ENCODE peak calls at places on chromosomes 5 and 9, in eight cellular contexts. One of them, this sample, is unnamed.

GRCh38 chr9:8600914-8601680 is 801.5 kb upstream of the DMAC1 start:
- DNase-seq in SJSA1: no peak
- DNase-seq in heart left ventricle: no peak
- DNase-seq in CD4-positive, alpha-beta memory T cell: no peak
- DNase-seq in CD8-positive, alpha-beta T cell: no peak
- DNase-seq in naive thymus-derived CD4-positive, alpha-beta T cell: no peak
- DNase-seq in CD4-positive, alpha-beta T cell: no peak
- DNase-seq in A549: no peak
- DNase-seq in this sample: no peak

GRCh38 chr9:3043369-3043768 is 199.5 kb upstream of the PUM3 start:
- DNase-seq in CD4-positive, alpha-beta T cell: no peak
- DNase-seq in CD8-positive, alpha-beta T cell: no peak
- DNase-seq in SJSA1: no peak
- DNase-seq in naive thymus-derived CD4-positive, alpha-beta T cell: no peak
- DNase-seq in A549: no peak
- DNase-seq in CD4-positive, alpha-beta memory T cell: no peak
- DNase-seq in heart left ventricle: no peak
- DNase-seq in this sample: no peak

GRCh38 chr9:135920256-135920930 is 13.0 kb upstream of the CAMSAP1 start:
- DNase-seq in SJSA1: no peak
- DNase-seq in CD8-positive, alpha-beta T cell: no peak
- DNase-seq in CD4-positive, alpha-beta T cell: no peak
- DNase-seq in heart left ventricle: no peak
- DNase-seq in A549: no peak
- DNase-seq in CD4-positive, alpha-beta memory T cell: no peak
- DNase-seq in naive thymus-derived CD4-positive, alpha-beta T cell: no peak
- DNase-seq in this sample: no peak

GRCh38 chr5:109757490-109757889 is 67.8 kb downstream of the MAN2A1 start:
- DNase-seq in CD8-positive, alpha-beta T cell: no peak
- DNase-seq in SJSA1: no peak
- DNase-seq in CD4-positive, alpha-beta memory T cell: no peak
- DNase-seq in CD4-positive, alpha-beta T cell: no peak
- DNase-seq in heart left ventricle: no peak
- DNase-seq in naive thymus-derived CD4-positive, alpha-beta T cell: no peak
- DNase-seq in A549: no peak
- DNase-seq in this sample: no peak

GRCh38 chr5:64954518-64954917 is 185.8 kb downstream of the CWC27 start:
- DNase-seq in heart left ventricle: no peak
- DNase-seq in A549: no peak
- DNase-seq in SJSA1: no peak
- DNase-seq in CD4-positive, alpha-beta memory T cell: no peak
- DNase-seq in CD4-positive, alpha-beta T cell: no peak
- DNase-seq in CD8-positive, alpha-beta T cell: no peak
- DNase-seq in naive thymus-derived CD4-positive, alpha-beta T cell: no peak
- DNase-seq in this sample: no peak

GRCh38 chr5:17415282-17415681 is 82.7 kb upstream of the TAF11L2 start:
- DNase-seq in SJSA1: no peak
- DNase-seq in heart left ventricle: no peak
- DNase-seq in CD4-positive, alpha-beta T cell: no peak
- DNase-seq in CD4-positive, alpha-beta memory T cell: no peak
- DNase-seq in CD8-positive, alpha-beta T cell: no peak
- DNase-seq in naive thymus-derived CD4-positive, alpha-beta T cell: no peak
- DNase-seq in A549: no peak
- DNase-seq in this sample: no peak

GRCh38 chr9:126471084-126471611 is 142.6 kb upstream of the LMX1B start:
- DNase-seq in CD8-positive, alpha-beta T cell: peak
- DNase-seq in A549: no peak
- DNase-seq in CD4-positive, alpha-beta memory T cell: peak
- DNase-seq in SJSA1: no peak
- DNase-seq in CD4-positive, alpha-beta T cell: peak
- DNase-seq in heart left ventricle: peak
- DNase-seq in naive thymus-derived CD4-positive, alpha-beta T cell: peak
- DNase-seq in this sample: peak

GRCh38 chr5:21807953-21808352 is 1045.2 kb downstream of the CDH12 start:
- DNase-seq in CD8-positive, alpha-beta T cell: no peak
- DNase-seq in naive thymus-derived CD4-positive, alpha-beta T cell: no peak
- DNase-seq in CD4-positive, alpha-beta T cell: no peak
- DNase-seq in CD4-positive, alpha-beta memory T cell: no peak
- DNase-seq in SJSA1: no peak
- DNase-seq in heart left ventricle: no peak
- DNase-seq in A549: no peak
- DNase-seq in this sample: no peak

GRCh38 chr5:59744531-59744992 is 149.0 kb downstream of the PDE4D start:
- DNase-seq in naive thymus-derived CD4-positive, alpha-beta T cell: no peak
- DNase-seq in CD4-positive, alpha-beta T cell: no peak
- DNase-seq in heart left ventricle: no peak
- DNase-seq in CD4-positive, alpha-beta memory T cell: no peak
- DNase-seq in A549: peak
- DNase-seq in CD8-positive, alpha-beta T cell: no peak
- DNase-seq in SJSA1: no peak
- DNase-seq in this sample: no peak

GRCh38 chr9:87067426-87067825 is 120.1 kb upstream of the GAS1 start:
- DNase-seq in A549: no peak
- DNase-seq in naive thymus-derived CD4-positive, alpha-beta T cell: no peak
- DNase-seq in CD8-positive, alpha-beta T cell: no peak
- DNase-seq in heart left ventricle: no peak
- DNase-seq in SJSA1: no peak
- DNase-seq in CD4-positive, alpha-beta T cell: no peak
- DNase-seq in CD4-positive, alpha-beta memory T cell: no peak
- DNase-seq in this sample: no peak

GRCh38 chr9:133002147-133003070 is 23.9 kb downstream of the GFI1B start:
- DNase-seq in SJSA1: no peak
- DNase-seq in heart left ventricle: no peak
- DNase-seq in naive thymus-derived CD4-positive, alpha-beta T cell: no peak
- DNase-seq in CD4-positive, alpha-beta memory T cell: no peak
- DNase-seq in CD4-positive, alpha-beta T cell: no peak
- DNase-seq in A549: no peak
- DNase-seq in CD8-positive, alpha-beta T cell: no peak
- DNase-seq in this sample: no peak

GRCh38 chr9:27094640-27095039 is 14.4 kb upstream of the TEK start:
- DNase-seq in heart left ventricle: peak
- DNase-seq in CD8-positive, alpha-beta T cell: no peak
- DNase-seq in naive thymus-derived CD4-positive, alpha-beta T cell: no peak
- DNase-seq in CD4-positive, alpha-beta T cell: no peak
- DNase-seq in SJSA1: peak
- DNase-seq in A549: no peak
- DNase-seq in CD4-positive, alpha-beta memory T cell: no peak
- DNase-seq in this sample: no peak

GRCh38 chr9:27125030-27125429 is 16.0 kb downstream of the TEK start:
- DNase-seq in CD4-positive, alpha-beta T cell: no peak
- DNase-seq in CD8-positive, alpha-beta T cell: no peak
- DNase-seq in naive thymus-derived CD4-positive, alpha-beta T cell: no peak
- DNase-seq in heart left ventricle: peak
- DNase-seq in CD4-positive, alpha-beta memory T cell: no peak
- DNase-seq in A549: peak
- DNase-seq in SJSA1: peak
- DNase-seq in this sample: no peak

GRCh38 chr5:81313278-81313677 is 11.9 kb downstream of the ZCCHC9 start:
- DNase-seq in naive thymus-derived CD4-positive, alpha-beta T cell: no peak
- DNase-seq in A549: no peak
- DNase-seq in CD4-positive, alpha-beta memory T cell: no peak
- DNase-seq in CD8-positive, alpha-beta T cell: no peak
- DNase-seq in SJSA1: no peak
- DNase-seq in CD4-positive, alpha-beta T cell: no peak
- DNase-seq in heart left ventricle: no peak
- DNase-seq in this sample: no peak

GRCh38 chr9:20684865-20685696 is 1.0 kb downstream of the FOCAD start:
- DNase-seq in CD8-positive, alpha-beta T cell: no peak
- DNase-seq in SJSA1: no peak
- DNase-seq in CD4-positive, alpha-beta memory T cell: no peak
- DNase-seq in A549: peak
- DNase-seq in naive thymus-derived CD4-positive, alpha-beta T cell: no peak
- DNase-seq in CD4-positive, alpha-beta T cell: no peak
- DNase-seq in heart left ventricle: no peak
- DNase-seq in this sample: no peak

GRCh38 chr5:178229861-178230260 is 2.7 kb downstream of the PHYKPL start:
- DNase-seq in CD4-positive, alpha-beta T cell: no peak
- DNase-seq in A549: no peak
- DNase-seq in heart left ventricle: peak
- DNase-seq in naive thymus-derived CD4-positive, alpha-beta T cell: no peak
- DNase-seq in CD8-positive, alpha-beta T cell: no peak
- DNase-seq in CD4-positive, alpha-beta memory T cell: no peak
- DNase-seq in SJSA1: no peak
- DNase-seq in this sample: no peak

GRCh38 chr9:112069318-112070169 is 105.6 kb downstream of the SUSD1 start:
- DNase-seq in A549: no peak
- DNase-seq in naive thymus-derived CD4-positive, alpha-beta T cell: no peak
- DNase-seq in CD8-positive, alpha-beta T cell: no peak
- DNase-seq in heart left ventricle: no peak
- DNase-seq in CD4-positive, alpha-beta memory T cell: no peak
- DNase-seq in CD4-positive, alpha-beta T cell: no peak
- DNase-seq in SJSA1: no peak
- DNase-seq in this sample: peak

GRCh38 chr9:103301051-103301450 is 305.9 kb downstream of the CYLC2 start:
- DNase-seq in heart left ventricle: no peak
- DNase-seq in A549: no peak
- DNase-seq in CD4-positive, alpha-beta T cell: no peak
- DNase-seq in CD8-positive, alpha-beta T cell: no peak
- DNase-seq in naive thymus-derived CD4-positive, alpha-beta T cell: no peak
- DNase-seq in CD4-positive, alpha-beta memory T cell: no peak
- DNase-seq in SJSA1: no peak
- DNase-seq in this sample: no peak

GRCh38 chr5:151480384-151480783 is 33.0 kb downstream of the SLC36A1 start:
- DNase-seq in A549: no peak
- DNase-seq in naive thymus-derived CD4-positive, alpha-beta T cell: no peak
- DNase-seq in SJSA1: no peak
- DNase-seq in CD8-positive, alpha-beta T cell: no peak
- DNase-seq in CD4-positive, alpha-beta memory T cell: no peak
- DNase-seq in heart left ventricle: no peak
- DNase-seq in CD4-positive, alpha-beta T cell: no peak
- DNase-seq in this sample: no peak

GRCh38 chr9:13100914-13101572 is 178.4 kb downstream of the MPDZ start:
- DNase-seq in SJSA1: no peak
- DNase-seq in naive thymus-derived CD4-positive, alpha-beta T cell: no peak
- DNase-seq in heart left ventricle: no peak
- DNase-seq in A549: no peak
- DNase-seq in CD4-positive, alpha-beta T cell: no peak
- DNase-seq in CD8-positive, alpha-beta T cell: no peak
- DNase-seq in CD4-positive, alpha-beta memory T cell: no peak
- DNase-seq in this sample: no peak

GRCh38 chr9:84419203-84419602 is 78.6 kb upstream of the SLC28A3 start:
- DNase-seq in heart left ventricle: no peak
- DNase-seq in A549: no peak
- DNase-seq in naive thymus-derived CD4-positive, alpha-beta T cell: no peak
- DNase-seq in CD8-positive, alpha-beta T cell: no peak
- DNase-seq in SJSA1: no peak
- DNase-seq in CD4-positive, alpha-beta T cell: no peak
- DNase-seq in CD4-positive, alpha-beta memory T cell: no peak
- DNase-seq in this sample: no peak

GRCh38 chr9:131349881-131350563 is 43.9 kb upstream of the PRRC2B start:
- DNase-seq in CD8-positive, alpha-beta T cell: peak
- DNase-seq in CD4-positive, alpha-beta T cell: peak
- DNase-seq in CD4-positive, alpha-beta memory T cell: peak
- DNase-seq in naive thymus-derived CD4-positive, alpha-beta T cell: peak
- DNase-seq in SJSA1: peak
- DNase-seq in heart left ventricle: peak
- DNase-seq in A549: peak
- DNase-seq in this sample: peak
- H3K27ac ChIP-seq in CD8-positive, alpha-beta T cell: no peak
- H3K27ac ChIP-seq in CD4-positive, alpha-beta T cell: no peak
- H3K27ac ChIP-seq in CD4-positive, alpha-beta memory T cell: no peak
- H3K27ac ChIP-seq in naive thymus-derived CD4-positive, alpha-beta T cell: no peak
- H3K27ac ChIP-seq in SJSA1: peak
- H3K27ac ChIP-seq in heart left ventricle: no peak
- H3K27ac ChIP-seq in A549: peak
- H3K27ac ChIP-seq in this sample: no peak

GRCh38 chr5:170861855-170862766 is at the start of gene RANBP17:
- DNase-seq in CD4-positive, alpha-beta T cell: no peak
- DNase-seq in heart left ventricle: peak
- DNase-seq in CD8-positive, alpha-beta T cell: no peak
- DNase-seq in naive thymus-derived CD4-positive, alpha-beta T cell: no peak
- DNase-seq in CD4-positive, alpha-beta memory T cell: no peak
- DNase-seq in SJSA1: peak
- DNase-seq in A549: peak
- DNase-seq in this sample: peak
- H3K27ac ChIP-seq in CD4-positive, alpha-beta T cell: no peak
- H3K27ac ChIP-seq in heart left ventricle: no peak
- H3K27ac ChIP-seq in CD8-positive, alpha-beta T cell: no peak
- H3K27ac ChIP-seq in naive thymus-derived CD4-positive, alpha-beta T cell: no peak
- H3K27ac ChIP-seq in CD4-positive, alpha-beta memory T cell: no peak
- H3K27ac ChIP-seq in SJSA1: peak
- H3K27ac ChIP-seq in A549: peak
- H3K27ac ChIP-seq in this sample: peak

DNA sequence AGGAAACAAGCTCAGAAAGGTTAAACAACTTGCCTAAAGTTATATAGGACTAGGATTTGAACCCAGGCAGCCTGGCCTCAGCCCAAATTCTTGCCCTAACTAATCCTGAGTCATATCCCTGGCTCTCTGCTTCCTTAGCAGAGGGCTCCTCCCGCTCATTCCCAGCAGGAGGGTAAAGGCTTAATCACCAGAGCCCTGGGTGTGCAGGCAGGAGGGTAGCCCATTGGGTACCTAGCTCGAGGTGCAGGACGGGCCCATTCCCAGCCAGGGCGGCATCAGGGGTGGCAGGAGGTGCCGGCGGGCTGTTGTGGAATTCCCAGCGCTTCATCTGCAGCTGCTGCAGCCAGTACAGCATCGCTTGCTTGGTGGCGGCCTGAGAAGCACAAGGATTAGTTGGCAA is 3.9 kb downstream of the TBC1D2 start:
- DNase-seq in SJSA1: peak
- DNase-seq in naive thymus-derived CD4-positive, alpha-beta T cell: no peak
- DNase-seq in CD4-positive, alpha-beta memory T cell: no peak
- DNase-seq in heart left ventricle: peak
- DNase-seq in CD4-positive, alpha-beta T cell: no peak
- DNase-seq in A549: peak
- DNase-seq in CD8-positive, alpha-beta T cell: no peak
- DNase-seq in this sample: no peak
- H3K27ac ChIP-seq in SJSA1: peak
- H3K27ac ChIP-seq in naive thymus-derived CD4-positive, alpha-beta T cell: no peak
- H3K27ac ChIP-seq in CD4-positive, alpha-beta memory T cell: no peak
- H3K27ac ChIP-seq in heart left ventricle: peak
- H3K27ac ChIP-seq in CD4-positive, alpha-beta T cell: no peak
- H3K27ac ChIP-seq in A549: peak
- H3K27ac ChIP-seq in CD8-positive, alpha-beta T cell: no peak
- H3K27ac ChIP-seq in this sample: no peak

GRCh38 chr5:98904786-98905185 is 24.0 kb downstream of the CHD1 start:
- DNase-seq in naive thymus-derived CD4-positive, alpha-beta T cell: no peak
- DNase-seq in CD4-positive, alpha-beta memory T cell: no peak
- DNase-seq in heart left ventricle: no peak
- DNase-seq in CD4-positive, alpha-beta T cell: no peak
- DNase-seq in CD8-positive, alpha-beta T cell: no peak
- DNase-seq in A549: no peak
- DNase-seq in SJSA1: no peak
- DNase-seq in this sample: no peak

GRCh38 chr5:98907951-98908350 is 20.9 kb downstream of the CHD1 start:
- DNase-seq in A549: no peak
- DNase-seq in heart left ventricle: no peak
- DNase-seq in CD4-positive, alpha-beta memory T cell: no peak
- DNase-seq in naive thymus-derived CD4-positive, alpha-beta T cell: no peak
- DNase-seq in CD8-positive, alpha-beta T cell: no peak
- DNase-seq in SJSA1: no peak
- DNase-seq in CD4-positive, alpha-beta T cell: no peak
- DNase-seq in this sample: no peak

GRCh38 chr5:98906756-98907355 is 22.0 kb downstream of the CHD1 start:
- DNase-seq in naive thymus-derived CD4-positive, alpha-beta T cell: no peak
- DNase-seq in CD4-positive, alpha-beta memory T cell: no peak
- DNase-seq in SJSA1: no peak
- DNase-seq in heart left ventricle: no peak
- DNase-seq in CD8-positive, alpha-beta T cell: no peak
- DNase-seq in CD4-positive, alpha-beta T cell: no peak
- DNase-seq in A549: no peak
- DNase-seq in this sample: no peak

GRCh38 chr5:98909363-98909762 is 19.4 kb downstream of the CHD1 start:
- DNase-seq in CD4-positive, alpha-beta T cell: no peak
- DNase-seq in naive thymus-derived CD4-positive, alpha-beta T cell: no peak
- DNase-seq in CD4-positive, alpha-beta memory T cell: no peak
- DNase-seq in SJSA1: no peak
- DNase-seq in heart left ventricle: no peak
- DNase-seq in A549: no peak
- DNase-seq in CD8-positive, alpha-beta T cell: no peak
- DNase-seq in this sample: no peak

GRCh38 chr5:98905857-98906688 is 22.7 kb downstream of the CHD1 start:
- DNase-seq in CD4-positive, alpha-beta memory T cell: peak
- DNase-seq in A549: no peak
- DNase-seq in heart left ventricle: no peak
- DNase-seq in naive thymus-derived CD4-positive, alpha-beta T cell: peak
- DNase-seq in CD8-positive, alpha-beta T cell: no peak
- DNase-seq in CD4-positive, alpha-beta T cell: no peak
- DNase-seq in SJSA1: no peak
- DNase-seq in this sample: no peak
- H3K27ac ChIP-seq in CD4-positive, alpha-beta memory T cell: no peak
- H3K27ac ChIP-seq in A549: no peak
- H3K27ac ChIP-seq in heart left ventricle: no peak
- H3K27ac ChIP-seq in naive thymus-derived CD4-positive, alpha-beta T cell: peak
- H3K27ac ChIP-seq in CD8-positive, alpha-beta T cell: no peak
- H3K27ac ChIP-seq in CD4-positive, alpha-beta T cell: no peak
- H3K27ac ChIP-seq in SJSA1: no peak
- H3K27ac ChIP-seq in this sample: no peak